ENCODE peak calls at places on chromosomes 2 and 18, in four cellular contexts. M, K, U and B are unnamed samples. For H3K27me3, the result is how much of the 10 kb centered on the place peaks cover.

GRCh38 chr2:71207601-71208000 is 19.3 kb downstream of the PAIP2B start:
- DNase-seq in U (no peak), K (no peak), M (no peak), B (no peak)

GRCh38 chr2:73172963-73173362 is 29.4 kb upstream of the NOTO start:
- DNase-seq in U (peak), K (no peak), M (no peak), B (no peak)

GRCh38 chr2:64283641-64284371 is 139.6 kb upstream of the PELI1 start:
- DNase-seq in U (no peak), M (no peak), K (no peak), B (no peak)

GRCh38 chr2:74530239-74531161 is 767 bp downstream of the HTRA2 start:
- DNase-seq in M (no peak), U (peak), K (peak), B (peak)

GRCh38 chr2:10039658-10040410 is 3.5 kb upstream of the KLF11 start:
- DNase-seq in M (peak), U (peak), K (no peak), B (no peak)

GRCh38 chr2:158015428-158016076 is 86.1 kb upstream of the UPP2 start:
- DNase-seq in K (no peak), M (no peak), U (no peak), B (no peak)

GRCh38 chr2:197159681-197160211 is 150.8 kb downstream of the ANKRD44 start:
- DNase-seq in M (no peak), K (no peak), U (peak), B (peak)

GRCh38 chr2:225668606-225669266 is 269.2 kb downstream of the NYAP2 start:
- DNase-seq in M (peak), U (peak), K (peak), B (peak)

GRCh38 chr18:5309888-5310470 is 14.5 kb upstream of the ZBTB14 start:
- DNase-seq in U (no peak), K (no peak), M (no peak), B (no peak)

GRCh38 chr2:169933124-169933711 is 106.0 kb downstream of the UBR3 start:
- DNase-seq in K (peak), M (no peak), U (peak), B (peak)

GRCh38 chr18:58049000-58049688 is 5.1 kb downstream of the NEDD4L start:
- DNase-seq in M (no peak), K (no peak), U (no peak), B (no peak)

GRCh38 chr2:15729709-15730544 is 138.3 kb downstream of the DDX1 start:
- DNase-seq in M (no peak), U (peak), K (no peak), B (no peak)

GRCh38 chr2:55611997-55612396 is 5.4 kb downstream of the PPP4R3B start:
- DNase-seq in M (no peak), K (no peak), U (no peak), B (no peak)

GRCh38 chr18:9296233-9297006 is 38.2 kb upstream of the TWSG1 start:
- DNase-seq in M (no peak), U (no peak), K (no peak), B (peak)

GRCh38 chr18:36187826-36188721 is 777 bp downstream of the MOCOS start:
- DNase-seq in U (peak), K (peak), M (no peak), B (no peak)

GRCh38 chr2:188145885-188146284 is 145.8 kb upstream of the GULP1 start:
- DNase-seq in M (no peak), U (no peak), K (peak), B (no peak)

GRCh38 chr18:23134780-23135678 is at the start of gene CABLES1:
- DNase-seq in M (peak), K (peak), U (peak), B (peak)

GRCh38 chr2:127195140-127196074 is 24.7 kb downstream of the CYP27C1 start:
- DNase-seq in M (no peak), U (no peak), K (no peak), B (no peak)

GRCh38 chr2:54673501-54673998 is 49.9 kb upstream of the EML6 start:
- DNase-seq in K (no peak), U (no peak), M (peak), B (no peak)

GRCh38 chr2:150327546-150328495 is 159.6 kb downstream of the RND3 start:
- DNase-seq in M (no peak), U (no peak), K (peak), B (no peak)

GRCh38 chr18:21196426-21196825 is 45.6 kb upstream of the GREB1L start:
- DNase-seq in U (no peak), M (no peak), K (no peak), B (no peak)

GRCh38 chr2:234165421-234165820 is 114.9 kb downstream of the SPP2 start:
- DNase-seq in U (peak), K (no peak), M (no peak), B (no peak)

GRCh38 chr2:157625311-157625710 is 3.4 kb downstream of the ACVR1C start:
- DNase-seq in U (no peak), M (no peak), K (no peak), B (no peak)

DNA sequence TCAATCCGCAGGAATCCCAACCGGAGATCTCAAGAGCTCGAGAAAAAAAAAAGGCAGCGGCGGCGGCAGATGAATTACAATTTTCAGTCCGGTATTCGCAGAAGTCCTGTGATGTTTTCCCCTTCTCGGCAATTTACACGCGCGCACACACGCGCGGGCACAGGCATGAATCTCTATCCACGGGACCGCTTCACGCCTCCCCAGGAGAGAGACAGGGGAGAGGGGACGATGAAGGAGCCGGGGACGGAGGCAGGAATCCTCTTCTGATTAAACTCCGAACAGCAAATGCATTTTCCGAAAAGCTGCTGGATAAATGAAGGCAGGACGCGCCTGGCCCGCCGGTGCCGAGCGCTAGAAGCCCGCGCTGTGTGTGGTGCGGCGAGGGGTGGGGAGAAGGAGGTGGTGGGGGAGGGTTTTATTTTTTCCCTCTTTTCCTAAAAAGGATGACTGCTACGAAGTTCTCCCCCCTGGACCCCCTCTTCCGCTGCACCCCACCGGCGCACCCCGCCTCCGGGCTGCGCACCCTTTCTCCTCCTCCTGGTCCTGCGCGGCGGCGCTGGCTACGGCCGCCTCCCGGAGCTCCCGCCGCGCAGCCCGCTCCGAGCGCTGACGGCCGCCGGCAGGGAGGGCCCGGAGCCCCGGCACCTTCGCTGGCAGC is at the start of gene BCL2:
- DNase-seq in K (peak), M (peak), U (peak), B (peak)
- H3K27me3 ChIP-seq in K (under half), M (under half), U (under half), B (under half)

GRCh38 chr18:70781860-70782453 is 493.1 kb downstream of the SOCS6 start:
- DNase-seq in U (peak), K (peak), M (peak), B (peak)
- TF ChIP-seq CTCF in U (peak), K (peak), M (peak), B (peak)

GRCh38 chr2:161414015-161414384 is 2.1 kb upstream of the TBR1 start:
- DNase-seq in M (no peak), U (no peak), K (no peak), B (no peak)

GRCh38 chr2:161416294-161416632 is at the start of gene TBR1:
- DNase-seq in M (no peak), K (peak), U (no peak), B (no peak)

GRCh38 chr2:161415041-161415440 is 1.1 kb upstream of the TBR1 start:
- DNase-seq in K (peak), M (no peak), U (no peak), B (no peak)

GRCh38 chr2:161415467-161416293 is 417 bp upstream of the TBR1 start:
- DNase-seq in K (peak), U (no peak), M (no peak), B (no peak)

DNA sequence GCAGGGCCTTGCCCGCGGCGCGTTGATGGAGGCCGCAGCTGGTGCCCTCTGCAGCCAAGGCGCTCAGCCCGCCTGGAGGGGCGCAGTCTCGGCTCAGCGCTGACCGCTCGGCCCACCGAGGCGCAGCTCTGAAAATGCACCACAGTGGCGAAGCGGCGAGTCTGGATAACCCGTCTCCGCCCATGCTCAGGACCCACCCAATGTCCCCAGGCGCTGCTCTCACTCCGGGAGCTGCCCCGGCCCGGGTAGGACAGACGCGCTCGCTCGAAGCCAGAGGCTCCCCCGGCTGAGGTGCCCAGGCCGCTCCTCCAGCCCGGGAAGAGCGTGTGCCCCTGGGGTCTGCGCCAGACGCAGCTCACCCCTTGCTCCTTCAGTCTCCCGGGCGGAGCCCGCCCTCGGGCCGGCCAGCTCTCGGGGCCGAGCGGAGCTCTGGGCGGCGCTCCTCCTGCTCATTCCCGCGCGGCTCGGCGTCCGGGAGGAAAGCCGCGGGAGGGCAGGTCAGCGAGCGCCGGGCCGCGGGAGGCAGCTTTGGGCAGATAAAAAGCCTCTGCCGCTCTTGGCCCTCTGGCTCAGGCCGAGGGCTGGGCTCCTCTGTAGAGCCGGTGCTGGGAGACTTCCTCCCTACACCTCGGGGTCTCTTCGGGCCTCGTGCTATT is 1.6 kb upstream of the TBR1 start:
- DNase-seq in K (peak), M (no peak), U (peak), B (no peak)
- H3K27me3 ChIP-seq in K (half or more), M (under half), U (under half), B (under half)

GRCh38 chr2:200652158-200652557 is 66.3 kb downstream of the AOX1 start:
- DNase-seq in M (no peak), K (no peak), U (no peak), B (no peak)
- TF ChIP-seq CTCF in M (no peak), K (no peak), U (no peak), B (no peak)

DNA sequence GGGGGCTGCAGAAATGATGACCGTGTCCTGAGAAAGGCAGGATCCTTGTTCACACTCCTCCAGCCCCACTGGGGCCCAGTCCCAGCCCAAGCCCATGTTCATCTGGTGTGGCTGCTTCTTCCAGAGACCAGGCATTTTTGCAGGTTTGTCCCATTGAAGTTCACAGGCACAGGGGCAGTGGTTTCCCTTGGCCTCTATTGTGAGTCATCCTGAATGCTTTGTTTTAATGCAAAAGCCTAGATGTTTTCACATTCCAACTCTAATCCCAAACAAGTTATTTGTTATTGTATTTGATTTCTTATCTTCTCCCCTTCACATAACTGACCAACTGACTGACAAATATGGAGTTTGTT is 426.4 kb upstream of the ID2 start:
- DNase-seq in U (peak), M (no peak), K (peak), B (no peak)
- H3K27me3 ChIP-seq in U (under half), M (under half), K (under half), B (under half)

GRCh38 chr2:191714925-191715324 is 37.0 kb downstream of the NABP1 start:
- DNase-seq in K (no peak), U (no peak), M (no peak), B (peak)

GRCh38 chr2:191710411-191710900 is 32.5 kb downstream of the NABP1 start:
- DNase-seq in U (peak), M (no peak), K (no peak), B (peak)

GRCh38 chr2:191719261-191719660 is 41.3 kb downstream of the NABP1 start:
- DNase-seq in U (no peak), K (no peak), M (no peak), B (no peak)

GRCh38 chr2:191711621-191712020 is 33.7 kb downstream of the NABP1 start:
- DNase-seq in U (no peak), K (no peak), M (no peak), B (no peak)

DNA sequence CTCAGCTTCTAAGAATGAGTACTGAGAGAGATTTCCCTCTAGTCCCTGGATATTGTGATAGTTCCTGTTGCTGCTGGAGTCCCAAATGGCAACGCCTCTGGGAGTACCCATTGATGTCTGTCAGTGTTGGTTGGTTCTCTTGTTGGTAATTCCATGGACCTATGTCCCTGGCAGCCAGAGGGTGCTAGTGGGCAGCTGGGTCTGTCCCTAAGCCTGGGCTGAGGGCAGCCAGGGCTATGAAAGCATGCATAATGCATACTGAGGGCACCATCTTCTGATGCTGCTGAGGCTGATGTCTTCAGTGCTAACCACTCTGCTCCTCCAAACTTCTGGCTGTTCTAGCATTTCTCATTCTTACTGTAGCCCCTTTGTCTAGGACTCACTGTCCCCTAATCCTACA is 35.9 kb downstream of the NABP1 start:
- DNase-seq in M (no peak), U (no peak), K (peak), B (peak)
- TF ChIP-seq CTCF in M (no peak), U (no peak), K (peak), B (peak)

GRCh38 chr18:910247-910646 is 5.6 kb downstream of the ADCYAP1 start:
- DNase-seq in M (no peak), U (no peak), K (no peak), B (no peak)
- H3K27me3 ChIP-seq in M (under half), U (half or more), K (half or more), B (half or more)